ENCODE peak calls at places on chromosomes 3 and 15, in five cellular contexts. H, W, G, U and Y are unnamed samples.

GRCh38 chr3:186452517-186452916 is 90.5 kb upstream of the DGKG start:
- DNase-seq in H (no peak), W (no peak), G (peak; percentile 89), U (no peak), Y (peak; percentile 41)

GRCh38 chr3:165644331-165644730 is 192.9 kb downstream of the BCHE start:
- DNase-seq in H (no peak), W (no peak), G (no peak), U (no peak), Y (no peak)

GRCh38 chr3:29683306-29683993 is 402.6 kb downstream of the RBMS3 start:
- DNase-seq in H (no peak), W (no peak), G (peak; percentile 58), U (no peak), Y (no peak)

GRCh38 chr3:61821823-61822251 is 260.5 kb downstream of the PTPRG start:
- DNase-seq in H (no peak), W (no peak), G (peak; percentile 23), U (no peak), Y (peak; percentile 45)

GRCh38 chr15:72585659-72586058 is 68.8 kb upstream of the GOLGA6B start:
- DNase-seq in H (no peak), W (no peak), G (peak; percentile 11), U (no peak), Y (no peak)

GRCh38 chr15:25170113-25170731 is 215.4 kb downstream of the SNRPN start:
- DNase-seq in H (no peak), W (no peak), G (no peak), U (peak; percentile 12), Y (no peak)

GRCh38 chr3:116140100-116140689 is 305.1 kb downstream of the LSAMP start:
- DNase-seq in H (no peak), W (peak; percentile 22), G (peak; percentile 13), U (no peak), Y (no peak)

GRCh38 chr15:92687183-92687582 is 31.6 kb upstream of the FAM174B start:
- DNase-seq in H (no peak), W (no peak), G (no peak), U (no peak), Y (no peak)

GRCh38 chr3:46334911-46335478 is 18.9 kb upstream of the CCR2 start:
- DNase-seq in H (no peak), W (no peak), G (peak; percentile 75), U (no peak), Y (peak; percentile 53)

GRCh38 chr3:144054766-144055165 is 83.1 kb downstream of the DIPK2A start:
- DNase-seq in H (no peak), W (no peak), G (no peak), U (no peak), Y (no peak)

GRCh38 chr3:156676467-156677119 is 2.2 kb downstream of the TIPARP start:
- DNase-seq in H (no peak), W (peak; percentile 35), G (peak; percentile 63), U (no peak), Y (no peak)

GRCh38 chr3:55859305-55859704 is 372.2 kb upstream of the WNT5A start:
- DNase-seq in H (no peak), W (no peak), G (no peak), U (no peak), Y (no peak)